ENCODE peak calls at places on chromosome 2, in ten cellular contexts. Y is right lobe of liver, S is adrenal gland, H is HFF-Myc, N is psoas muscle, Q is GM06990, I is GM23338, E is astrocyte of the spinal cord, X is fibroblast of the aortic adventitia, B is fibroblast of pulmonary artery. U is an unnamed sample.

GRCh38 chr2:80166457-80166856 is 138.1 kb downstream of the LRRTM1 start:
- DNase-seq in B (no peak), I (no peak), S (no peak), Y (no peak), X (no peak), N (no peak), E (no peak), Q (no peak), H (no peak), U (no peak)

GRCh38 chr2:70922591-70923234 is 13.0 kb upstream of the ATP6V1B1 start:
- DNase-seq in E (no peak), Y (no peak), S (no peak), B (no peak), N (peak; percentile 22), H (no peak), I (peak; percentile 34), X (no peak), Q (no peak), U (no peak)

GRCh38 chr2:20578895-20579825 is 71.7 kb downstream of the HS1BP3 start:
- DNase-seq in S (peak; percentile 97), Q (peak; percentile 77), B (peak; percentile 99), E (peak; percentile 98), N (peak; percentile 88), X (peak; percentile 97), Y (peak; percentile 78), H (peak; percentile 91), I (peak; percentile 23), U (peak; percentile 95)

GRCh38 chr2:157052685-157053224 is 204.8 kb upstream of the GALNT5 start:
- DNase-seq in Q (no peak), X (peak; percentile 89), H (peak; percentile 24), Y (no peak), S (peak; percentile 57), E (peak; percentile 79), N (no peak), B (peak; percentile 90), I (no peak), U (peak; percentile 55)

GRCh38 chr2:106096446-106097369 is 97.4 kb downstream of the UXS1 start:
- DNase-seq in Q (no peak), X (no peak), I (no peak), E (no peak), S (peak; percentile 46), Y (no peak), H (no peak), N (no peak), B (no peak), U (no peak)

GRCh38 chr2:11683966-11684365 is 14.0 kb upstream of the NTSR2 start:
- DNase-seq in E (no peak), S (no peak), H (no peak), X (no peak), Y (no peak), N (no peak), B (no peak), I (no peak), Q (no peak), U (no peak)

GRCh38 chr2:205651719-205652118 is 30.6 kb upstream of the NRP2 start:
- DNase-seq in I (no peak), N (no peak), Q (no peak), Y (no peak), E (no peak), B (no peak), H (no peak), X (no peak), S (no peak), U (no peak)

GRCh38 chr2:20623741-20624155 is 27.1 kb downstream of the HS1BP3 start:
- DNase-seq in B (no peak), E (no peak), I (no peak), Q (no peak), X (no peak), H (no peak), Y (peak; percentile 19), N (peak; percentile 53), S (peak; percentile 53), U (no peak)

GRCh38 chr2:55796121-55796520 is 102.5 kb upstream of the PNPT1 start:
- DNase-seq in S (no peak), B (no peak), Q (no peak), E (no peak), N (no peak), Y (no peak), I (no peak), H (no peak), X (no peak), U (no peak)

GRCh38 chr2:8118940-8119781 is 562.7 kb upstream of the ID2 start:
- DNase-seq in Y (peak; percentile 64), E (no peak), B (no peak), Q (no peak), N (no peak), X (no peak), S (no peak), I (no peak), H (no peak), U (no peak)
- H3K4me3 ChIP-seq in Y (peak overlapping the region; percentile 16), E (no peak overlapping the region), B (no peak overlapping the region), Q (no peak overlapping the region), N (no peak overlapping the region), X (no peak overlapping the region), S (no peak overlapping the region), I (no peak overlapping the region), H (no peak overlapping the region), U (no peak overlapping the region)

DNA sequence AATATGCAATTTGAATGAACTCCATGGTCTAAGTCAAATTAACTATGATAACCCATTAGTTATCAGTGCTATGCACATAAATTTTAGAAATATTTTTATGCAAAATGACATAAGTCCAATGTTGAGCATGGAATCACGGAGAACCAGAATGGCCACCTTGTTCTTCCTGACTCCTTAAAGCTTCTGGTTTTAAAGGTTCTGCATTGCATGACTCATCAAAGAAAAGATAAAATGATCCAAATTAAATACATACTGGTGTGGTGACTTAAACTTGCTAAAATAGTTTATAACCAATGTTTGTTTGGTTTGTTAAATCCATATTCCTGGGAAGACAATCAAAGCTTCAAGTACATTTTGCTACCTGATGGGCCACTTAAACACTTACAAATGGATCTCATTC is 1146.9 kb upstream of the NRXN1 start:
- DNase-seq in H (no peak), E (no peak), I (no peak), B (no peak), N (no peak), X (no peak), S (no peak), Y (no peak), Q (no peak), U (no peak)
- TF ChIP-seq CTCF in H (no peak), E (no peak), I (no peak), B (no peak), N (no peak), X (no peak), S (no peak), Y (no peak), Q (no peak), U (no peak)

DNA sequence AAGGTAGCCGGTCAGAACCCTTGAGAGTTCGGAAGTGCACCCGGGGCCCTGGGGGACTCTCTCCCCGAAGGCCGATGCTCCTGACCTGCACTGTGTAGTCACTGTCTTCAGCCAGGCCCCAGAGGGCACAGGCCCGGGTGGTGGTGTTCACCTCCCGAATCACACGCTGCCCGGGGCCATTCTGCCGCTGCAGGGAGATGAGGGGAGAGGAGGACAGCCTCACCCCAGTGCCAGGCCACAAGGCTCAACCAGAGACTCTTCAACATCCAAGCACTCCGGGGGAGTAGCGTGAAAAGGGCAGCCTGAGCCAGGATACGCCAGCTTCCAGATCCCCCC is 1.1 kb downstream of the FNDC4 start:
- DNase-seq in H (no peak), Y (no peak), Q (no peak), E (no peak), X (no peak), I (no peak), S (no peak), B (no peak), N (no peak), U (no peak)
- H3K4me3 ChIP-seq in H (no peak overlapping the region), Y (peak overlapping the region; percentile 58), Q (no peak overlapping the region), E (peak overlapping the region; percentile 73), X (peak overlapping the region; percentile 74), I (peak overlapping the region; percentile 98), S (no peak overlapping the region), B (peak overlapping the region; percentile 69), N (peak overlapping the region; percentile 70), U (no peak overlapping the region)

GRCh38 chr2:127423476-127423840 is 5.2 kb downstream of the PROC start:
- DNase-seq in I (peak; percentile 53), E (no peak), Q (no peak), H (no peak), S (peak; percentile 31), X (no peak), N (no peak), B (no peak), Y (no peak), U (no peak)
- TF ChIP-seq CTCF in I (no peak), E (no peak), Q (no peak), H (no peak), S (no peak), X (no peak), N (no peak), B (no peak), Y (no peak), U (no peak)

DNA sequence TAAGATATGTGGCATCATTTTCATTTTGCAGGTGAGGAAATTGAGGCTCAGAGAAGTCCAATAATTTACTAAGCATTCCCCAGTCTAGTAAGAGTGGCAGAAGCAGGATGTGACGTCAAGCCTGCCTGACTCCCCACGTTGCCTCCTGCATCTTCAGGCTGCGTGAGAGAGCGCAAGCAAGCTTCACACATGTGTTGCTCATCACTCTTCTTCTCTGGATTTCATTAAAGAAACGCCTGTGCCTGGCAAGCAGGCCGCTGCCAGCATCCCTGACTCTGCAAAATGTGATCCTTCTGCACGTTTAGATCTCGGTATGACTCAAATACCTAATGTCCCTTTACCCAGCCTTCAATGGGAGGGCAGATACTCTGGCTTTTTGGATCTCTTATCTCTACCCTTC is 96.8 kb downstream of the PRKCE start:
- DNase-seq in B (peak; percentile 40), E (peak; percentile 56), S (peak; percentile 70), X (peak; percentile 93), H (peak; percentile 97), N (no peak), I (no peak), Q (no peak), Y (no peak), U (peak; percentile 81)
- H3K4me3 ChIP-seq in B (no peak overlapping the region), E (no peak overlapping the region), S (no peak overlapping the region), X (no peak overlapping the region), H (no peak overlapping the region), N (no peak overlapping the region), I (no peak overlapping the region), Q (no peak overlapping the region), Y (no peak overlapping the region), U (no peak overlapping the region)

U was measured in fibroblast of villous mesenchyme.